ENCODE peak calls at places on chromosome 7, in seven cellular contexts. One of them, this sample, is unnamed.

GRCh38 chr7:21884496-21884895 is 61.2 kb downstream of the CDCA7L start:
- DNase-seq in NCI-H748 treated with DMSO at 0.1 percent for 48 hours: no peak
- DNase-seq in iris pigment epithelial cell: no peak
- DNase-seq in left lung: no peak
- DNase-seq in T-cell: no peak
- DNase-seq in kidney glomerular epithelial cell: no peak
- DNase-seq in NCI-H69: no peak
- DNase-seq in this sample: no peak

GRCh38 chr7:135917721-135918120 is 59.4 kb downstream of the MTPN start:
- DNase-seq in NCI-H748 treated with DMSO at 0.1 percent for 48 hours: no peak
- DNase-seq in iris pigment epithelial cell: no peak
- DNase-seq in left lung: no peak
- DNase-seq in T-cell: no peak
- DNase-seq in kidney glomerular epithelial cell: no peak
- DNase-seq in NCI-H69: no peak
- DNase-seq in this sample: no peak

GRCh38 chr7:42143605-42144252 is 93.3 kb downstream of the GLI3 start:
- DNase-seq in NCI-H748 treated with DMSO at 0.1 percent for 48 hours: no peak
- DNase-seq in iris pigment epithelial cell: peak; percentile 63
- DNase-seq in left lung: no peak
- DNase-seq in T-cell: no peak
- DNase-seq in kidney glomerular epithelial cell: no peak
- DNase-seq in NCI-H69: no peak
- DNase-seq in this sample: no peak

GRCh38 chr7:33816106-33816505 is 89.2 kb upstream of the BMPER start:
- DNase-seq in NCI-H748 treated with DMSO at 0.1 percent for 48 hours: no peak
- DNase-seq in iris pigment epithelial cell: no peak
- DNase-seq in left lung: no peak
- DNase-seq in T-cell: no peak
- DNase-seq in kidney glomerular epithelial cell: no peak
- DNase-seq in NCI-H69: no peak
- DNase-seq in this sample: no peak

GRCh38 chr7:70646551-70647248 is 485.2 kb upstream of the GALNT17 start:
- DNase-seq in NCI-H748 treated with DMSO at 0.1 percent for 48 hours: no peak
- DNase-seq in iris pigment epithelial cell: no peak
- DNase-seq in left lung: no peak
- DNase-seq in T-cell: no peak
- DNase-seq in kidney glomerular epithelial cell: no peak
- DNase-seq in NCI-H69: no peak
- DNase-seq in this sample: no peak

GRCh38 chr7:6437251-6437650 is 10.5 kb downstream of the DAGLB start:
- DNase-seq in NCI-H748 treated with DMSO at 0.1 percent for 48 hours: no peak
- DNase-seq in iris pigment epithelial cell: no peak
- DNase-seq in left lung: no peak
- DNase-seq in T-cell: no peak
- DNase-seq in kidney glomerular epithelial cell: no peak
- DNase-seq in NCI-H69: no peak
- DNase-seq in this sample: no peak

GRCh38 chr7:1288390-1288995 is 55.8 kb downstream of the UNCX start:
- DNase-seq in NCI-H748 treated with DMSO at 0.1 percent for 48 hours: no peak
- DNase-seq in iris pigment epithelial cell: no peak
- DNase-seq in left lung: no peak
- DNase-seq in T-cell: no peak
- DNase-seq in kidney glomerular epithelial cell: no peak
- DNase-seq in NCI-H69: no peak
- DNase-seq in this sample: no peak

GRCh38 chr7:155457544-155458316 is at the start of gene EN2:
- DNase-seq in NCI-H748 treated with DMSO at 0.1 percent for 48 hours: no peak
- DNase-seq in iris pigment epithelial cell: no peak
- DNase-seq in left lung: no peak
- DNase-seq in T-cell: no peak
- DNase-seq in kidney glomerular epithelial cell: no peak
- DNase-seq in NCI-H69: peak; percentile 44
- DNase-seq in this sample: no peak

GRCh38 chr7:3371601-3372000 is 70.5 kb downstream of the SDK1 start:
- DNase-seq in NCI-H748 treated with DMSO at 0.1 percent for 48 hours: no peak
- DNase-seq in iris pigment epithelial cell: no peak
- DNase-seq in left lung: no peak
- DNase-seq in T-cell: no peak
- DNase-seq in kidney glomerular epithelial cell: no peak
- DNase-seq in NCI-H69: no peak
- DNase-seq in this sample: no peak